ENCODE peak calls at places on chromosomes 2 and 18, in ten cellular contexts. Z is HCT116, D is sigmoid colon, W is HepG2, K is spleen, Q is heart left ventricle, A is prostate gland, V is endothelial cell of umbilical vein, G is IMR-90, X is Peyer's patch. C is an unnamed sample. For H3K4me1, the result is how much of the 10 kb centered on the place peaks cover.

GRCh38 chr18:49021433-49022129 is 70.8 kb upstream of the SMAD7 start:
- DNase-seq in Z (peak), D (no peak), W (peak), K (peak), Q (peak), A (no peak), V (peak), G (peak), X (peak), C (no peak)

GRCh38 chr2:224436634-224437033 is 34.7 kb upstream of the FAM124B start:
- DNase-seq in Z (no peak), D (no peak), W (no peak), K (no peak), Q (no peak), A (no peak), V (no peak), G (peak), X (no peak), C (no peak)

GRCh38 chr2:72924353-72925240 is 7.3 kb downstream of the EMX1 start:
- DNase-seq in Z (no peak), D (peak), W (no peak), K (peak), Q (peak), A (no peak), V (no peak), G (no peak), X (peak), C (peak)

GRCh38 chr2:191635333-191636234 is 42.4 kb upstream of the NABP1 start:
- DNase-seq in Z (peak), D (no peak), W (peak), K (no peak), Q (no peak), A (no peak), V (no peak), G (peak), X (no peak), C (no peak)

GRCh38 chr18:35174093-35174731 is 66.6 kb upstream of the ZNF397 start:
- DNase-seq in Z (no peak), D (no peak), W (no peak), K (no peak), Q (no peak), A (no peak), V (no peak), G (no peak), X (no peak), C (no peak)

GRCh38 chr2:155203187-155203586 is 504.7 kb downstream of the KCNJ3 start:
- DNase-seq in Z (no peak), D (no peak), W (no peak), K (no peak), Q (no peak), A (no peak), V (no peak), G (no peak), X (no peak), C (no peak)

GRCh38 chr2:136297312-136297711 is 179.4 kb upstream of the CXCR4 start:
- DNase-seq in Z (no peak), D (no peak), W (no peak), K (no peak), Q (no peak), A (no peak), V (no peak), G (no peak), X (no peak), C (no peak)

GRCh38 chr2:122203523-122203922 is 448.1 kb downstream of the TSN start:
- DNase-seq in Z (no peak), D (no peak), W (no peak), K (no peak), Q (no peak), A (no peak), V (peak), G (peak), X (no peak), C (no peak)

GRCh38 chr18:73717570-73717969 is 430.1 kb downstream of the FBXO15 start:
- DNase-seq in Z (no peak), D (no peak), W (no peak), K (no peak), Q (no peak), A (no peak), V (no peak), G (peak), X (no peak), C (no peak)

GRCh38 chr2:191369034-191369433 is 123.8 kb downstream of the MYO1B start:
- DNase-seq in Z (no peak), D (no peak), W (no peak), K (no peak), Q (no peak), A (no peak), V (peak), G (no peak), X (no peak), C (no peak)

GRCh38 chr2:160667811-160668210 is 174.2 kb upstream of the RBMS1 start:
- DNase-seq in Z (no peak), D (no peak), W (no peak), K (no peak), Q (no peak), A (no peak), V (no peak), G (peak), X (no peak), C (no peak)

GRCh38 chr2:44547713-44548112 is 186.0 kb downstream of the CAMKMT start:
- DNase-seq in Z (no peak), D (no peak), W (no peak), K (no peak), Q (no peak), A (no peak), V (no peak), G (no peak), X (no peak), C (no peak)

GRCh38 chr2:215382480-215382879 is 53.4 kb downstream of the FN1 start:
- DNase-seq in Z (no peak), D (no peak), W (no peak), K (no peak), Q (no peak), A (no peak), V (no peak), G (no peak), X (no peak), C (no peak)

GRCh38 chr2:58448065-58448507 is 207.0 kb upstream of the FANCL start:
- DNase-seq in Z (peak), D (no peak), W (peak), K (no peak), Q (no peak), A (no peak), V (peak), G (peak), X (peak), C (peak)

GRCh38 chr2:221816566-221816965 is 244.5 kb upstream of the EPHA4 start:
- DNase-seq in Z (no peak), D (no peak), W (no peak), K (no peak), Q (no peak), A (no peak), V (no peak), G (no peak), X (no peak), C (no peak)

GRCh38 chr2:85396531-85397470 is 13.4 kb downstream of the CAPG start:
- DNase-seq in Z (no peak), D (peak), W (no peak), K (peak), Q (no peak), A (peak), V (peak), G (no peak), X (peak), C (no peak)

GRCh38 chr18:12838178-12838634 is 45.8 kb downstream of the PTPN2 start:
- DNase-seq in Z (no peak), D (peak), W (peak), K (no peak), Q (no peak), A (peak), V (no peak), G (peak), X (peak), C (peak)

GRCh38 chr2:240468300-240469238 is 33.1 kb downstream of the GPC1 start:
- DNase-seq in Z (no peak), D (peak), W (no peak), K (peak), Q (peak), A (peak), V (no peak), G (no peak), X (no peak), C (no peak)

GRCh38 chr18:32610116-32610630 is 139.5 kb upstream of the GAREM1 start:
- DNase-seq in Z (no peak), D (no peak), W (no peak), K (no peak), Q (no peak), A (no peak), V (no peak), G (no peak), X (no peak), C (no peak)

GRCh38 chr2:120896904-120897303 is 161.2 kb downstream of the GLI2 start:
- DNase-seq in Z (no peak), D (peak), W (no peak), K (no peak), Q (no peak), A (no peak), V (no peak), G (no peak), X (no peak), C (no peak)
- H3K4me1 ChIP-seq in Z (under half), D (under half), W (under half), K (under half), Q (under half), A (under half), V (under half), G (under half), X (under half), C (under half)

DNA sequence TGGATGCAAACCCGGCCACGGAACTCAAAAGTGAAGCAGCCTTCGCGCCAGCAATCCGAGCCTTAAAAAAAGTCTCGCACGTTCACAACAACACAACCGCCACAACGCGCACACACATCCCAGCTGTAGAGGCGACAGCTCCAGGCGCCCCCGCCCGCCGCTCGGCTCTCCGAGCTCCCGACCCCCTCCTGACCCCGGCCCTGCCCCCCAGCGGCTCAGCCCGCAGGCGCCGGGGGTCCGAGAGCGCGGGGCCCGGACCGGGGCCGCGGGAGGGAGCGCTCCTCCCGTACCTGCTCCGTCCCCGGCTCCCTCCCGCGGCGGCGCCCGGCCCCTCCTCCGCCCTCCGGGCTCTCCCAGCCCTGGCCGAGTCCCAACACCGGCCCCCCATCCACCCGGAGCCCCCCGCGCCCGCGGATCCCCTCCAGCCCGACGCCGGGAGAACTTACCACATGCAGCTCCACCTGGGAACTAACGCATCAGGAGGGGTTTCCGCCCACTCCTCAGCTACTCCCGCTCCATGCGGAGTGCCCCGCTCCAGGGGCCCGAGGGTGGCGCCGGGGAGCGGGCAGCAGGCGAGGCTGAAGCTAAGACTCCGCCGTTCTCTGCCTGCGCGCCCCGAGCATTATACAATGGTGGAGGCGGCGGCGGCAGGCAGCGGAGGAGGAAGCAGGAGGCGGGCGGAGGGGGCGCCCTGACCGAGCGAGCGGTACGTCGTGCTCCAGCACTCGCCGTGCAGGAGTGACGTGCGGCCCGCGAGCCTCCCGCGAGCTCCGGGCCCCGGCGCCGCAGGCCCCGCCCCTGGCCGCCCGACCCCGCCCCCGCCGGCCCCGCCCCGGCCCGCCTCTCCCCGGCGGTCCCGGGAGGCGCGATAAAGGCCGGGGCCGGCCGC is at the start of gene SERTAD2:
- DNase-seq in Z (no peak), D (peak), W (peak), K (peak), Q (peak), A (peak), V (peak), G (peak), X (peak), C (peak)
- TF ChIP-seq POLR2A in Z (peak), D (peak), W (peak), K (peak), Q (peak), A (peak), V (peak), G (no peak), X (peak), C (peak)

GRCh38 chr2:9232166-9232479 is 25.5 kb downstream of the ASAP2 start:
- DNase-seq in Z (no peak), D (no peak), W (peak), K (no peak), Q (no peak), A (no peak), V (no peak), G (no peak), X (no peak), C (peak)
- H3K4me1 ChIP-seq in Z (half or more), D (under half), W (half or more), K (under half), Q (half or more), A (under half), V (half or more), G (half or more), X (under half), C (under half)

GRCh38 chr2:10120938-10121574 is 1.5 kb upstream of the RRM2 start:
- DNase-seq in Z (no peak), D (peak), W (peak), K (peak), Q (no peak), A (no peak), V (no peak), G (peak), X (no peak), C (no peak)

GRCh38 chr2:10120158-10120937 is 2.2 kb upstream of the RRM2 start:
- DNase-seq in Z (peak), D (peak), W (peak), K (peak), Q (peak), A (peak), V (peak), G (peak), X (peak), C (peak)

GRCh38 chr2:10124538-10125045 is 2.1 kb downstream of the RRM2 start:
- DNase-seq in Z (no peak), D (peak), W (peak), K (peak), Q (no peak), A (peak), V (peak), G (peak), X (peak), C (no peak)

GRCh38 chr2:10123281-10123680 is 742 bp downstream of the RRM2 start:
- DNase-seq in Z (no peak), D (peak), W (no peak), K (peak), Q (no peak), A (no peak), V (no peak), G (no peak), X (no peak), C (no peak)

DNA sequence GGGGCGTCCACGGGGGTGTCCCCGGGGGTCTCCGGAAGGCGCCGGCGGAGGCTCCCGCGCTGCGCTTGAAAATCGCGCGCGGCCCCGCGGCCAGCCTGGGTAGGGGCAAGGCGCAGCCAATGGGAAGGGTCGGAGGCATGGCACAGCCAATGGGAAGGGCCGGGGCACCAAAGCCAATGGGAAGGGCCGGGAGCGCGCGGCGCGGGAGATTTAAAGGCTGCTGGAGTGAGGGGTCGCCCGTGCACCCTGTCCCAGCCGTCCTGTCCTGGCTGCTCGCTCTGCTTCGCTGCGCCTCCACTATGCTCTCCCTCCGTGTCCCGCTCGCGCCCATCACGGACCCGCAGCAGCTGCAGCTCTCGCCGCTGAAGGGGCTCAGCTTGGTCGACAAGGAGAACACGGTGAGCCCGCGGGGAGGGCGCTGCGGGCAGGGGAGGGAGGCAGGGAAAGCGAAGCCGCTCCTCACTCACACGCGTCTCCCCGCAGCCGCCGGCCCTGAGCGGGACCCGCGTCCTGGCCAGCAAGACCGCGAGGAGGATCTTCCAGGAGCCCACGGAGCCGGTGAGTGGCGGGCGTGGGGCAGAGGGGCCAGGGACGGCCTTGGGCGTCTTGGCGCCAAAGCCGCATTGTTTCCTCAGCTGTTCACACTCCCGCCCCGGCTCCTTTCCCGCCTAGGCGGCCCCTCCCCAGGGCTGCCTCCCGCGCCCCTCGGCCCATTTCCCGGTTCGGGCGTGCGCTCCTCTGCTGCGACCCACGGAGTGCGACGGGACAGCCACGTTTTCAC is at the start of gene RRM2:
- DNase-seq in Z (peak), D (peak), W (peak), K (peak), Q (peak), A (peak), V (peak), G (peak), X (peak), C (peak)
- TF ChIP-seq POLR2A in Z (peak), D (no peak), W (peak), K (no peak), Q (no peak), A (no peak), V (peak), G (peak), X (no peak), C (no peak)

C was measured in uterus.